ENCODE peak calls at places on chromosomes 2 and 18, in six cellular contexts. One of them, this sample, is unnamed.

GRCh38 chr18:54284967-54285785 is 15.9 kb downstream of the POLI start:
- DNase-seq in astrocyte of the spinal cord: peak
- DNase-seq in mesothelial cell of epicardium: no peak
- DNase-seq in sigmoid colon: no peak
- DNase-seq in GM20000: peak
- DNase-seq in tibial artery: no peak
- DNase-seq in this sample: peak

GRCh38 chr2:224934542-224935188 is 107.6 kb downstream of the DOCK10 start:
- DNase-seq in astrocyte of the spinal cord: peak
- DNase-seq in mesothelial cell of epicardium: no peak
- DNase-seq in sigmoid colon: no peak
- DNase-seq in GM20000: no peak
- DNase-seq in tibial artery: no peak
- DNase-seq in this sample: no peak

GRCh38 chr2:170456914-170457313 is 258.2 kb upstream of the SP5 start:
- DNase-seq in astrocyte of the spinal cord: no peak
- DNase-seq in mesothelial cell of epicardium: no peak
- DNase-seq in sigmoid colon: no peak
- DNase-seq in GM20000: no peak
- DNase-seq in tibial artery: no peak
- DNase-seq in this sample: no peak

GRCh38 chr18:60676807-60677206 is 304.2 kb upstream of the MC4R start:
- DNase-seq in astrocyte of the spinal cord: no peak
- DNase-seq in mesothelial cell of epicardium: no peak
- DNase-seq in sigmoid colon: no peak
- DNase-seq in GM20000: no peak
- DNase-seq in tibial artery: no peak
- DNase-seq in this sample: no peak

GRCh38 chr18:71426441-71426840 is 1117.7 kb downstream of the CBLN2 start:
- DNase-seq in astrocyte of the spinal cord: no peak
- DNase-seq in mesothelial cell of epicardium: no peak
- DNase-seq in sigmoid colon: no peak
- DNase-seq in GM20000: no peak
- DNase-seq in tibial artery: no peak
- DNase-seq in this sample: no peak

GRCh38 chr2:85826990-85827878 is 61.6 kb downstream of the ST3GAL5 start:
- DNase-seq in astrocyte of the spinal cord: peak
- DNase-seq in mesothelial cell of epicardium: no peak
- DNase-seq in sigmoid colon: peak
- DNase-seq in GM20000: peak
- DNase-seq in tibial artery: peak
- DNase-seq in this sample: peak

GRCh38 chr2:168343586-168343985 is 96.2 kb upstream of the STK39 start:
- DNase-seq in astrocyte of the spinal cord: peak
- DNase-seq in mesothelial cell of epicardium: no peak
- DNase-seq in sigmoid colon: no peak
- DNase-seq in GM20000: no peak
- DNase-seq in tibial artery: no peak
- DNase-seq in this sample: no peak

GRCh38 chr2:10382313-10383061 is 65.6 kb downstream of the ODC1 start:
- DNase-seq in astrocyte of the spinal cord: no peak
- DNase-seq in mesothelial cell of epicardium: no peak
- DNase-seq in sigmoid colon: no peak
- DNase-seq in GM20000: no peak
- DNase-seq in tibial artery: peak
- DNase-seq in this sample: no peak

GRCh38 chr2:149170156-149170555 is 131.7 kb downstream of the LYPD6B start:
- DNase-seq in astrocyte of the spinal cord: no peak
- DNase-seq in mesothelial cell of epicardium: no peak
- DNase-seq in sigmoid colon: no peak
- DNase-seq in GM20000: no peak
- DNase-seq in tibial artery: no peak
- DNase-seq in this sample: no peak

GRCh38 chr2:9408641-9409151 is 14.6 kb downstream of the ITGB1BP1 start:
- DNase-seq in astrocyte of the spinal cord: peak
- DNase-seq in mesothelial cell of epicardium: no peak
- DNase-seq in sigmoid colon: no peak
- DNase-seq in GM20000: no peak
- DNase-seq in tibial artery: no peak
- DNase-seq in this sample: no peak

GRCh38 chr18:43847164-43848091 is 570.1 kb upstream of the SYT4 start:
- DNase-seq in astrocyte of the spinal cord: peak
- DNase-seq in mesothelial cell of epicardium: no peak
- DNase-seq in sigmoid colon: no peak
- DNase-seq in GM20000: no peak
- DNase-seq in tibial artery: no peak
- DNase-seq in this sample: no peak

GRCh38 chr2:238135601-238136150 is 2.8 kb upstream of the KLHL30 start:
- DNase-seq in astrocyte of the spinal cord: no peak
- DNase-seq in mesothelial cell of epicardium: no peak
- DNase-seq in sigmoid colon: no peak
- DNase-seq in GM20000: no peak
- DNase-seq in tibial artery: no peak
- DNase-seq in this sample: no peak

GRCh38 chr2:74847075-74847858 is 13.3 kb downstream of the HK2 start:
- DNase-seq in astrocyte of the spinal cord: no peak
- DNase-seq in mesothelial cell of epicardium: no peak
- DNase-seq in sigmoid colon: no peak
- DNase-seq in GM20000: no peak
- DNase-seq in tibial artery: no peak
- DNase-seq in this sample: no peak

GRCh38 chr2:101185656-101186055 is 34.5 kb upstream of the TBC1D8 start:
- DNase-seq in astrocyte of the spinal cord: no peak
- DNase-seq in mesothelial cell of epicardium: no peak
- DNase-seq in sigmoid colon: no peak
- DNase-seq in GM20000: no peak
- DNase-seq in tibial artery: no peak
- DNase-seq in this sample: no peak

GRCh38 chr2:101187131-101187530 is 35.9 kb upstream of the TBC1D8 start:
- DNase-seq in astrocyte of the spinal cord: no peak
- DNase-seq in mesothelial cell of epicardium: no peak
- DNase-seq in sigmoid colon: no peak
- DNase-seq in GM20000: no peak
- DNase-seq in tibial artery: no peak
- DNase-seq in this sample: no peak

GRCh38 chr2:101190753-101191516 is 39.8 kb upstream of the TBC1D8 start:
- DNase-seq in astrocyte of the spinal cord: no peak
- DNase-seq in mesothelial cell of epicardium: no peak
- DNase-seq in sigmoid colon: no peak
- DNase-seq in GM20000: no peak
- DNase-seq in tibial artery: no peak
- DNase-seq in this sample: no peak

GRCh38 chr2:101185085-101185484 is 33.9 kb upstream of the TBC1D8 start:
- DNase-seq in astrocyte of the spinal cord: no peak
- DNase-seq in mesothelial cell of epicardium: no peak
- DNase-seq in sigmoid colon: no peak
- DNase-seq in GM20000: no peak
- DNase-seq in tibial artery: no peak
- DNase-seq in this sample: no peak

GRCh38 chr2:101188683-101189405 is 37.7 kb upstream of the TBC1D8 start:
- DNase-seq in astrocyte of the spinal cord: peak
- DNase-seq in mesothelial cell of epicardium: no peak
- DNase-seq in sigmoid colon: no peak
- DNase-seq in GM20000: no peak
- DNase-seq in tibial artery: no peak
- DNase-seq in this sample: no peak
- TF ChIP-seq CTCF in astrocyte of the spinal cord: peak
- TF ChIP-seq CTCF in mesothelial cell of epicardium: peak
- TF ChIP-seq CTCF in sigmoid colon: no peak
- TF ChIP-seq CTCF in GM20000: no peak
- TF ChIP-seq CTCF in tibial artery: peak
- TF ChIP-seq CTCF in this sample: peak

DNA sequence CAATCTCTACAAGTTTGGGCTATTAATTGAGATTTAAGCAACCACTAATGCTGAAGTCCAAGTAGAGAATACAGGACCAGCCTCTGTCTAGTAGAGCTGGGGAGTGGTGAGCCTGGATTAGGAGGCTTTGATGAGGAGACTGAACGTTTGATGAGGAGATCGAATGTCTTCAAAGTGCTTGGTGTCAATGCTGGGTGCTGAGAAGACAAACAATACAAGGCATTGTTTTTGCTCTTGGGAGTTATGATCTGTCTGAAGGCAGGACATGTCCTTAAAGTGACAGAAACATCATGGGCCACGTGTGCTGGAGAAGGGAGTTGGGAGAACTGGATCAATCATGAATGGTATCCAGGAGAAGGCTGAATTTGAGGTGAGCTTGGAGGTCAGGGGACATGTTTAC is 143.6 kb downstream of the SPHKAP start:
- DNase-seq in astrocyte of the spinal cord: no peak
- DNase-seq in mesothelial cell of epicardium: no peak
- DNase-seq in sigmoid colon: no peak
- DNase-seq in GM20000: no peak
- DNase-seq in tibial artery: no peak
- DNase-seq in this sample: no peak
- TF ChIP-seq CTCF in astrocyte of the spinal cord: no peak
- TF ChIP-seq CTCF in mesothelial cell of epicardium: no peak
- TF ChIP-seq CTCF in sigmoid colon: no peak
- TF ChIP-seq CTCF in GM20000: no peak
- TF ChIP-seq CTCF in tibial artery: no peak
- TF ChIP-seq CTCF in this sample: no peak

DNA sequence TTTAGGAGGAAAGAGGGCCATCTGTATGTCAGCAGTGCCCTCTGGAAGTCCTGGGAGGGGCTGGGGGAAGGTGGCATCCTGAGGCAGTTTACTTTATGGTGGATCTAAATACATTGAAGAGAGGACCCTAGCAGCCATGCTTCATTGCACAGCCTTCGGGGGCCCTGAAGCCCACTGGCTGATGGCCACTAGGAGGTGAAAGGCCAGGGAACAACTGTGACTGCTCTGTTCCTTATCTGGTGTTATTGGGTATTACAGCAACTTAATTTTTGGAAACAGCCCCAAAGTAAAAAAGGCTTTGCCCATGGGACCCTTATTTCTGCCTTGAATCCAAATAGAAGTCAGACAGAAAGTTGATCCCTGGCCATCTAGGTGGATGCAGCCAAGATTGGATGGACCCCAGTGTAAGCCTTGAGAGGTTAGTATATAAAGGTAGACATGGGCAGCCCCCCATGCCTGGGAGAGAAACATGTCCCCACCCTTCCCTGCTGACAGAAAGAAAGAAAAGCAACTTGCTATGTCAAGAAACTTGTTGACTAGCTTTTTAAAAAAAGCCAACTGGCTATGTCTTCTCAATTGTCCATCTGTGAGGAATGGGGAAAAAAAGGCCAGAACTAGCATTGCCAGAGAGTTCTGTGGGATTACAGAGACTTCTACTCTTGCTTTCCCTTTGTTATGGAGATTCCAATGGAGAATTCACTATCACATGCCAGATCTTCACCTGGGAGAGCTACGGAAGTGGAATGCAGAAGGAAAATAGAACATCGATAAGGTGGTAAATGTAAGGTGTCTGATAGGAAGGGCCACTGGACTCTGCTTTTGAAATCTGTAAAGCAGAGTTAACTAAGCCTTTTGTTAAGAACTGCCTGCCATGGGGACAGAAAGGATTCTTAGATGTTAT is 58.6 kb upstream of the OSR1 start:
- DNase-seq in astrocyte of the spinal cord: no peak
- DNase-seq in mesothelial cell of epicardium: no peak
- DNase-seq in sigmoid colon: no peak
- DNase-seq in GM20000: no peak
- DNase-seq in tibial artery: no peak
- DNase-seq in this sample: no peak
- TF ChIP-seq CTCF in astrocyte of the spinal cord: no peak
- TF ChIP-seq CTCF in mesothelial cell of epicardium: no peak
- TF ChIP-seq CTCF in sigmoid colon: no peak
- TF ChIP-seq CTCF in GM20000: no peak
- TF ChIP-seq CTCF in tibial artery: no peak
- TF ChIP-seq CTCF in this sample: no peak

GRCh38 chr2:186909095-186909494 is 60.1 kb upstream of the ZSWIM2 start:
- DNase-seq in astrocyte of the spinal cord: no peak
- DNase-seq in mesothelial cell of epicardium: no peak
- DNase-seq in sigmoid colon: no peak
- DNase-seq in GM20000: no peak
- DNase-seq in tibial artery: no peak
- DNase-seq in this sample: no peak

GRCh38 chr2:186907897-186908296 is 58.9 kb upstream of the ZSWIM2 start:
- DNase-seq in astrocyte of the spinal cord: no peak
- DNase-seq in mesothelial cell of epicardium: no peak
- DNase-seq in sigmoid colon: no peak
- DNase-seq in GM20000: no peak
- DNase-seq in tibial artery: no peak
- DNase-seq in this sample: no peak

DNA sequence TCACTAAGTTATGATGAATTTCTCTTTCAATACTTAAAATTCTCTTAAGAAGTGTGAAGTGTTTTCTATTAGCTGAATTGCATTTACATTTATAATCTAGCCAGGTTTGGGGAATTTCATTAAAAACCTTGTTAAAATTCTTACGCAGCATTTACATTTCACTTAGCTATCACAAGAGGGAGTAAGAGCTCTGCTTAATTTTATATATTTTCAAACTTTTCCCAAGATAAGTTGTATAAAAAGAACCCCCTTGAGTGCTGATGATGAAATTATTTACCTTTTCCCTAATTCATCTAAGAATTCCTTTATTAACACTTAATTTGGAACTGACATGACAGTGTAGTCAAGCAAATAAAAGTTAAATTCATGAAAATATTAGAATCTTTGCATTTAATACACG is 54.2 kb upstream of the ZSWIM2 start:
- DNase-seq in astrocyte of the spinal cord: peak
- DNase-seq in mesothelial cell of epicardium: no peak
- DNase-seq in sigmoid colon: no peak
- DNase-seq in GM20000: no peak
- DNase-seq in tibial artery: no peak
- DNase-seq in this sample: no peak
- TF ChIP-seq CTCF in astrocyte of the spinal cord: peak
- TF ChIP-seq CTCF in mesothelial cell of epicardium: peak
- TF ChIP-seq CTCF in sigmoid colon: no peak
- TF ChIP-seq CTCF in GM20000: no peak
- TF ChIP-seq CTCF in tibial artery: peak
- TF ChIP-seq CTCF in this sample: peak

GRCh38 chr2:41475959-41476358 is 571.9 kb upstream of the PKDCC start:
- DNase-seq in astrocyte of the spinal cord: no peak
- DNase-seq in mesothelial cell of epicardium: no peak
- DNase-seq in sigmoid colon: no peak
- DNase-seq in GM20000: peak
- DNase-seq in tibial artery: no peak
- DNase-seq in this sample: no peak
- TF ChIP-seq CTCF in astrocyte of the spinal cord: no peak
- TF ChIP-seq CTCF in mesothelial cell of epicardium: no peak
- TF ChIP-seq CTCF in sigmoid colon: no peak
- TF ChIP-seq CTCF in GM20000: no peak
- TF ChIP-seq CTCF in tibial artery: no peak
- TF ChIP-seq CTCF in this sample: no peak

GRCh38 chr2:24337958-24338357 is 22.4 kb downstream of the ITSN2 start:
- DNase-seq in astrocyte of the spinal cord: no peak
- DNase-seq in mesothelial cell of epicardium: no peak
- DNase-seq in sigmoid colon: no peak
- DNase-seq in GM20000: no peak
- DNase-seq in tibial artery: no peak
- DNase-seq in this sample: no peak

GRCh38 chr2:24339856-24340262 is 20.5 kb downstream of the ITSN2 start:
- DNase-seq in astrocyte of the spinal cord: no peak
- DNase-seq in mesothelial cell of epicardium: no peak
- DNase-seq in sigmoid colon: no peak
- DNase-seq in GM20000: no peak
- DNase-seq in tibial artery: no peak
- DNase-seq in this sample: no peak

GRCh38 chr2:24345937-24346336 is 14.4 kb downstream of the ITSN2 start:
- DNase-seq in astrocyte of the spinal cord: no peak
- DNase-seq in mesothelial cell of epicardium: no peak
- DNase-seq in sigmoid colon: no peak
- DNase-seq in GM20000: no peak
- DNase-seq in tibial artery: no peak
- DNase-seq in this sample: no peak

GRCh38 chr2:24343225-24343882 is 17.0 kb downstream of the ITSN2 start:
- DNase-seq in astrocyte of the spinal cord: no peak
- DNase-seq in mesothelial cell of epicardium: no peak
- DNase-seq in sigmoid colon: no peak
- DNase-seq in GM20000: no peak
- DNase-seq in tibial artery: no peak
- DNase-seq in this sample: no peak

GRCh38 chr2:24342110-24342910 is 18.0 kb downstream of the ITSN2 start:
- DNase-seq in astrocyte of the spinal cord: peak
- DNase-seq in mesothelial cell of epicardium: no peak
- DNase-seq in sigmoid colon: no peak
- DNase-seq in GM20000: no peak
- DNase-seq in tibial artery: no peak
- DNase-seq in this sample: peak
- TF ChIP-seq CTCF in astrocyte of the spinal cord: no peak
- TF ChIP-seq CTCF in mesothelial cell of epicardium: no peak
- TF ChIP-seq CTCF in sigmoid colon: no peak
- TF ChIP-seq CTCF in GM20000: no peak
- TF ChIP-seq CTCF in tibial artery: no peak
- TF ChIP-seq CTCF in this sample: peak